ENCODE peak calls at places on chromosome 15, in five cellular contexts. G is substantia nigra, P is uterus, D is SK-N-SH, T is cardiac muscle cell. N is an unnamed sample.

GRCh38 chr15:43958894-43959330 is 132.1 kb downstream of the WDR76 start:
- DNase-seq in T (no peak), G (no peak), P (no peak), D (no peak), N (no peak)

GRCh38 chr15:31023841-31024240 is 32.4 kb upstream of the MTMR10 start:
- DNase-seq in T (no peak), D (no peak), G (no peak), P (no peak), N (no peak)

GRCh38 chr15:39344662-39345141 is 236.2 kb upstream of the THBS1 start:
- DNase-seq in T (no peak), D (no peak), P (no peak), G (no peak), N (no peak)

GRCh38 chr15:50687302-50687902 is 805 bp upstream of the TRPM7 start:
- DNase-seq in T (no peak), P (no peak), G (no peak), D (no peak), N (no peak)

GRCh38 chr15:94845391-94845718 is 614.0 kb downstream of the MCTP2 start:
- DNase-seq in G (no peak), D (no peak), P (no peak), T (no peak), N (no peak)

GRCh38 chr15:101482526-101483371 is 6.8 kb downstream of the PCSK6 start:
- DNase-seq in G (no peak), P (no peak), T (no peak), D (no peak), N (peak; percentile 33)

GRCh38 chr15:92120082-92120481 is 266.6 kb downstream of the SLCO3A1 start:
- DNase-seq in P (no peak), D (no peak), T (no peak), G (no peak), N (no peak)

GRCh38 chr15:80991446-80991845 is 1.8 kb upstream of the MESD start:
- DNase-seq in P (peak; percentile 68), D (no peak), T (no peak), G (no peak), N (no peak)

GRCh38 chr15:54604963-54605362 is 591.8 kb downstream of the RSL24D1 start:
- DNase-seq in D (no peak), T (no peak), G (no peak), P (no peak), N (peak; percentile 74)

GRCh38 chr15:89307046-89307587 is 27.5 kb downstream of the POLG start:
- DNase-seq in G (no peak), P (no peak), T (no peak), D (no peak), N (no peak)

GRCh38 chr15:81504170-81504905 is 130.3 kb upstream of the TMC3 start:
- DNase-seq in D (no peak), P (no peak), G (no peak), T (no peak), N (no peak)

GRCh38 chr15:67914537-67915373 is 74.9 kb upstream of the RNU6-1 start:
- DNase-seq in D (no peak), P (peak; percentile 87), G (no peak), T (peak; percentile 79), N (peak; percentile 62)

GRCh38 chr15:75454471-75455418 is 3.3 kb upstream of the SIN3A start:
- DNase-seq in P (no peak), D (peak; percentile 66), G (no peak), T (peak; percentile 83), N (peak; percentile 87)

GRCh38 chr15:80061581-80061980 is 2.1 kb downstream of the ZFAND6 start:
- DNase-seq in D (no peak), T (no peak), P (no peak), G (no peak), N (no peak)

GRCh38 chr15:67300266-67300914 is 45.8 kb downstream of the IQCH start:
- DNase-seq in G (no peak), P (no peak), D (no peak), T (no peak), N (no peak)

GRCh38 chr15:58108117-58108516 is 30.1 kb upstream of the AQP9 start:
- DNase-seq in P (no peak), T (no peak), D (no peak), G (no peak), N (no peak)

GRCh38 chr15:58109419-58109818 is 28.8 kb upstream of the AQP9 start:
- DNase-seq in T (no peak), P (no peak), G (no peak), D (no peak), N (no peak)

GRCh38 chr15:58103482-58103881 is 34.7 kb upstream of the AQP9 start:
- DNase-seq in G (no peak), D (no peak), P (no peak), T (no peak), N (no peak)
- H3K27ac ChIP-seq in G (no peak overlapping the region), D (no peak overlapping the region), P (no peak overlapping the region), T (no peak overlapping the region), N (no peak overlapping the region)

DNA sequence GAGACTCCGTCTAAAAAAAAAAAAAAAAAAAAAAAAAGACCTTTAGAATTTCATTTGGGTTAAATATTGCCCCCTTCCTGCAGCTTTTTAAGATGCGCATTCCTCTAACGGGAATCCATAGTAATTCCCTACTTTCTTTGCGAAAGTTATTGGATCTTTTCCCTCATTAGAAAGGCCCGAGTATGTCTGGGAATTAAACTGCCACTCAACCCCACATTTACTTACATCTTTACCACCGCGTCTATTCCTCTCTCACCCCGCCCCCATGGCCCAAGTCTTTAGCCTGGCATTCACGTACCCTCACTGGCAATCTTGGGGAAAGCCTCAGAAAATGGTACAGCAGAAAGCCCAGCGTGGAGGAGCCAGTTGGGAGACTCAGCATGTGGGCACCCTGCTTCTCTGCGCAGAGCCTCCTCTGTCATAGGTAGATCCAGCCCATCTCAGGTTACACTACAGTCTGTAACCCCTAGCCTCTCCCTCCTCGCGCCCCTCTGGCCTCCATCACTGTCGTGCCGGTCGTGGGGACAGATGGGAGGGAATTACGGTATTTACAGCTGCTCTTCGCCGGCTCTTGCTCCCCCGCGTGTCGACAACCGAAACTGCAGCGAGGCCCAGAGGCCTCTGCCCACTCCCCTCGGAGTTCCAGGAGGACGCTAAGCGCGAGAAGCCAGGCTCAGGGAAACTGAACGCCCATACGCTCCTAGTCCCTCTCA is 6.4 kb upstream of the ANKDD1A start:
- DNase-seq in G (peak; percentile 20), D (peak; percentile 48), T (peak; percentile 91), P (peak; percentile 80), N (peak; percentile 98)
- H3K27ac ChIP-seq in G (peak overlapping the region; percentile 18), D (no peak overlapping the region), T (no peak overlapping the region), P (peak overlapping the region; percentile 37), N (no peak overlapping the region)

GRCh38 chr15:72873379-72874233 is 90.0 kb upstream of the ADPGK start:
- DNase-seq in P (no peak), T (no peak), D (no peak), G (no peak), N (no peak)
- H3K27ac ChIP-seq in P (no peak overlapping the region), T (no peak overlapping the region), D (no peak overlapping the region), G (no peak overlapping the region), N (no peak overlapping the region)

GRCh38 chr15:57502116-57502515 is 89.6 kb upstream of the MYZAP start:
- DNase-seq in G (no peak), P (no peak), D (no peak), T (peak; percentile 84), N (peak; percentile 80)
- H3K27ac ChIP-seq in G (no peak overlapping the region), P (no peak overlapping the region), D (no peak overlapping the region), T (peak overlapping the region; percentile 95), N (peak overlapping the region; percentile 68)

GRCh38 chr15:64455951-64456350 is 4.4 kb upstream of the ZNF609 start:
- DNase-seq in P (no peak), G (no peak), T (no peak), D (no peak), N (no peak)

GRCh38 chr15:64453689-64454037 is 6.7 kb upstream of the ZNF609 start:
- DNase-seq in P (no peak), D (no peak), G (no peak), T (no peak), N (no peak)

GRCh38 chr15:64454282-64454681 is 6.1 kb upstream of the ZNF609 start:
- DNase-seq in T (no peak), P (no peak), D (no peak), G (no peak), N (no peak)

GRCh38 chr15:64459382-64459781 is 996 bp upstream of the ZNF609 start:
- DNase-seq in D (no peak), G (no peak), T (no peak), P (no peak), N (no peak)

GRCh38 chr15:64456634-64457108 is 3.7 kb upstream of the ZNF609 start:
- DNase-seq in P (no peak), G (no peak), D (no peak), T (no peak), N (no peak)
- H3K27ac ChIP-seq in P (peak overlapping the region; percentile 37), G (no peak overlapping the region), D (no peak overlapping the region), T (no peak overlapping the region), N (peak overlapping the region; percentile 78)

DNA sequence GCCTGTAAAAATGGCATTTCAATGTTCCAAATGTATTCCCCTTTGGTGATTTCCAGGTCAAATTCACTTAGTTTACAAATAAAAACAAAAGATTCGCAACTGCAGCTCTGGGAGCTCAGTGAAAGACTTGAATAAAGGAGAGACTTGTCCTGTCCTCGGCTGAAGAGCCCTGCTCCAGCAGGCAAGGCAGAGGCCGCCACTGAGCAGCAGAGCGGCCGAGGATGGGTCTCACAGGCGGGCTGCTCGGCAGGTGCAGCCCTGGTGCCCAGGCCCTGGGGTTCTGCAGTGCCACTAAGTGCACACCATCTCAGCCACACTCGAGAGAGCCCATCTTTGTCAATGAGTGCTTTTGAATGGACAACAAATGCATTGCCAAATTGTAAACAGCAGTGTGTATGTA is 856.2 kb downstream of the AGBL1 start:
- DNase-seq in P (no peak), G (no peak), T (no peak), D (no peak), N (peak; percentile 75)
- H3K27ac ChIP-seq in P (no peak overlapping the region), G (no peak overlapping the region), T (no peak overlapping the region), D (no peak overlapping the region), N (no peak overlapping the region)

DNA sequence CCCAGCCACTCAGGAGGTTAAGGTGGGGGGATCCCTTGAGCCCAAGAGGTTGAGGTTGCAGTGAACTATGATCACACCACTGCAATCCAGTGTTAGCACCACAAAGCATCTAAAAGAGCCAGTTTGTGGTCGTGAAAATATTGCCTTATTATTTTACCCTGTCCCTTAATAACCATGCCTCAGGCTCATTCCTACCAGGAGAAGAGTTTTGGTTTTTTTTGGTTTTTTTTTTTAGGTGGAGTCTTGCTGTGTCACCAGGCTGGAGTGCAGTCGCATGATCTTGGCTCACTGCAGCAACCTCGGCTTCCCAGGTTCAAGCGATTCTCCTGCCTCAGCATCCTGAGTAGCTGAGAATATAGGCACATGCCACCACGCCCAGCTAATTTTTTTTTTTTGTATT is 17.9 kb upstream of the AVEN start:
- DNase-seq in T (no peak), G (no peak), D (no peak), P (no peak), N (no peak)
- H3K27ac ChIP-seq in T (no peak overlapping the region), G (no peak overlapping the region), D (no peak overlapping the region), P (peak overlapping the region; percentile 75), N (no peak overlapping the region)

GRCh38 chr15:69465253-69465652 is 12.6 kb downstream of the RPLP1 start:
- DNase-seq in T (no peak), P (no peak), G (no peak), D (no peak), N (peak; percentile 18)
- H3K27ac ChIP-seq in T (no peak overlapping the region), P (no peak overlapping the region), G (no peak overlapping the region), D (no peak overlapping the region), N (no peak overlapping the region)

DNA sequence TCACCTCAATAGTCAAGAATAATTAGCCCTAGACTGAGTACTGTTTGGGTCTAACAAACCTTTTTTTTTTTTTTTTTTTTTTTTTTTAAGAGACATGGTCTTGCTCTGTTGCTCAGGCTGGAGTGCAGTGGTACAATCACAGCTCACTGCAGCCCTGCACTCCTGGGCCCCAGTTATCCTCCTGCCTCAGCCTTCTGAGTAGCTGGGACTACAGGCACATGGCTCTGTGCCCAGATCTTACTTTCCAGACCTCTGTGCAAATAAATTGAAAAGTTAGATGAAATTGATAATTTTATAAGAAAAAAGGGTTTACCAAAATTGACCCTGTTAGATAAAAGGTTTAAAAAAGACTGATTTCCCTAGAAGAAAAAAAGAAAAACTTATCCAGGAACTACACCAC is 79.0 kb downstream of the NR2E3 start:
- DNase-seq in T (no peak), D (peak; percentile 10), G (no peak), P (no peak), N (no peak)
- H3K27ac ChIP-seq in T (no peak overlapping the region), D (no peak overlapping the region), G (no peak overlapping the region), P (no peak overlapping the region), N (no peak overlapping the region)

N was measured in endodermal cell.